ENCODE peak calls at places on chromosomes 12 and 14, in five cellular contexts. One of them, this sample, is unnamed.

GRCh38 chr12:57754411-57755193 is at the start of gene MARCHF9:
- DNase-seq in GM06990: peak
- DNase-seq in NCI-H774: peak
- DNase-seq in anterior cingulate cortex: peak
- DNase-seq in neuronal stem cell: no peak
- DNase-seq in this sample: peak

GRCh38 chr12:65171870-65172269 is 2.5 kb downstream of the LEMD3 start:
- DNase-seq in GM06990: no peak
- DNase-seq in NCI-H774: no peak
- DNase-seq in anterior cingulate cortex: no peak
- DNase-seq in neuronal stem cell: no peak
- DNase-seq in this sample: no peak

GRCh38 chr12:5258498-5258897 is 173.4 kb upstream of the NTF3 start:
- DNase-seq in GM06990: no peak
- DNase-seq in NCI-H774: no peak
- DNase-seq in anterior cingulate cortex: no peak
- DNase-seq in neuronal stem cell: no peak
- DNase-seq in this sample: no peak

GRCh38 chr12:96445743-96446655 is 43.4 kb upstream of the CFAP54 start:
- DNase-seq in GM06990: peak
- DNase-seq in NCI-H774: no peak
- DNase-seq in anterior cingulate cortex: no peak
- DNase-seq in neuronal stem cell: no peak
- DNase-seq in this sample: no peak

GRCh38 chr12:76259660-76260389 is 88.4 kb downstream of the BBS10 start:
- DNase-seq in GM06990: no peak
- DNase-seq in NCI-H774: no peak
- DNase-seq in anterior cingulate cortex: no peak
- DNase-seq in neuronal stem cell: no peak
- DNase-seq in this sample: no peak

GRCh38 chr14:96888158-96888557 is 91.0 kb downstream of the VRK1 start:
- DNase-seq in GM06990: peak
- DNase-seq in NCI-H774: peak
- DNase-seq in anterior cingulate cortex: no peak
- DNase-seq in neuronal stem cell: no peak
- DNase-seq in this sample: no peak

GRCh38 chr12:31362759-31363415 is 36.9 kb upstream of the SINHCAF start:
- DNase-seq in GM06990: peak
- DNase-seq in NCI-H774: peak
- DNase-seq in anterior cingulate cortex: no peak
- DNase-seq in neuronal stem cell: peak
- DNase-seq in this sample: no peak

GRCh38 chr12:126487581-126487980 is 1422.3 kb downstream of the AACS start:
- DNase-seq in GM06990: no peak
- DNase-seq in NCI-H774: no peak
- DNase-seq in anterior cingulate cortex: no peak
- DNase-seq in neuronal stem cell: no peak
- DNase-seq in this sample: no peak

GRCh38 chr14:58947816-58948440 is 240.5 kb upstream of the DAAM1 start:
- DNase-seq in GM06990: no peak
- DNase-seq in NCI-H774: no peak
- DNase-seq in anterior cingulate cortex: no peak
- DNase-seq in neuronal stem cell: no peak
- DNase-seq in this sample: no peak

GRCh38 chr14:25993830-25994229 is 604.0 kb downstream of the NOVA1 start:
- DNase-seq in GM06990: no peak
- DNase-seq in NCI-H774: no peak
- DNase-seq in anterior cingulate cortex: no peak
- DNase-seq in neuronal stem cell: no peak
- DNase-seq in this sample: no peak

This sample was measured in NCI-H1048.